ENCODE peak calls at places on chromosome 5, in nine cellular contexts. M is heart right ventricle; W is effector memory CD4-positive, alpha-beta T cell; Q is PC-3; P is H9; R is left lung; T is CD8-positive, alpha-beta T cell; C is fibroblast of lung; Z is tibial artery. G is an unnamed sample. For H3K4me1, the result is how much of the 10 kb centered on the place peaks cover.

GRCh38 chr5:53031695-53032096 is 42.5 kb downstream of the ITGA2 start:
- DNase-seq in M (no peak), W (no peak), Q (peak), P (no peak), R (no peak), T (no peak), C (peak), Z (no peak), G (no peak)

GRCh38 chr5:29016067-29016466 is 1977.7 kb upstream of the CDH9 start:
- DNase-seq in M (no peak), W (no peak), Q (peak), P (no peak), R (no peak), T (no peak), C (no peak), Z (no peak), G (no peak)

GRCh38 chr5:93044860-93045666 is 536.0 kb downstream of the NR2F1-AS1 start:
- DNase-seq in M (no peak), W (no peak), Q (no peak), P (no peak), R (no peak), T (no peak), C (no peak), Z (no peak), G (no peak)

GRCh38 chr5:2185646-2186471 is 303.1 kb upstream of the IRX4 start:
- DNase-seq in M (no peak), W (no peak), Q (no peak), P (no peak), R (no peak), T (no peak), C (no peak), Z (peak), G (peak)

GRCh38 chr5:143356855-143357254 is 46.6 kb downstream of the NR3C1 start:
- DNase-seq in M (no peak), W (no peak), Q (no peak), P (no peak), R (no peak), T (no peak), C (no peak), Z (no peak), G (no peak)

GRCh38 chr5:118553662-118554061 is 434.7 kb downstream of the DTWD2 start:
- DNase-seq in M (peak), W (no peak), Q (peak), P (no peak), R (peak), T (no peak), C (peak), Z (peak), G (no peak)

GRCh38 chr5:141778211-141778610 is 96.2 kb upstream of the ARAP3 start:
- DNase-seq in M (no peak), W (no peak), Q (no peak), P (no peak), R (no peak), T (no peak), C (peak), Z (no peak), G (no peak)

GRCh38 chr5:153276151-153276550 is 214.3 kb upstream of the GRIA1 start:
- DNase-seq in M (peak), W (no peak), Q (peak), P (peak), R (no peak), T (no peak), C (peak), Z (no peak), G (no peak)

GRCh38 chr5:171312129-171312819 is 3.2 kb downstream of the TLX3 start:
- DNase-seq in M (no peak), W (no peak), Q (no peak), P (peak), R (no peak), T (no peak), C (no peak), Z (peak), G (no peak)

GRCh38 chr5:76958976-76959767 is 6.3 kb downstream of the CRHBP start:
- DNase-seq in M (no peak), W (no peak), Q (peak), P (no peak), R (no peak), T (no peak), C (peak), Z (no peak), G (no peak)

GRCh38 chr5:16140944-16141343 is 38.6 kb downstream of the MARCHF11 start:
- DNase-seq in M (no peak), W (no peak), Q (no peak), P (no peak), R (no peak), T (no peak), C (no peak), Z (no peak), G (no peak)

GRCh38 chr5:172630482-172630881 is 10.6 kb upstream of the NEURL1B start:
- DNase-seq in M (no peak), W (no peak), Q (no peak), P (peak), R (no peak), T (no peak), C (no peak), Z (peak), G (peak)

GRCh38 chr5:54362434-54362833 is 52.1 kb upstream of the ARL15 start:
- DNase-seq in M (no peak), W (no peak), Q (no peak), P (no peak), R (no peak), T (no peak), C (peak), Z (no peak), G (no peak)

GRCh38 chr5:128036961-128037360 is 46.6 kb upstream of the SLC12A2 start:
- DNase-seq in M (no peak), W (no peak), Q (peak), P (no peak), R (no peak), T (no peak), C (peak), Z (no peak), G (no peak)

GRCh38 chr5:144144956-144145751 is 25.3 kb downstream of the YIPF5 start:
- DNase-seq in M (no peak), W (no peak), Q (no peak), P (no peak), R (no peak), T (no peak), C (no peak), Z (no peak), G (no peak)

GRCh38 chr5:167822241-167822640 is 469.2 kb upstream of the WWC1 start:
- DNase-seq in M (no peak), W (no peak), Q (no peak), P (no peak), R (no peak), T (no peak), C (peak), Z (no peak), G (no peak)

GRCh38 chr5:91357012-91357634 is 26.0 kb downstream of the ARRDC3 start:
- DNase-seq in M (no peak), W (no peak), Q (no peak), P (peak), R (peak), T (no peak), C (no peak), Z (no peak), G (no peak)

GRCh38 chr5:132474881-132475511 is 15.6 kb downstream of the IRF1 start:
- DNase-seq in M (no peak), W (no peak), Q (no peak), P (peak), R (peak), T (no peak), C (no peak), Z (peak), G (no peak)

GRCh38 chr5:179262126-179262920 is 82.9 kb downstream of the ADAMTS2 start:
- DNase-seq in M (no peak), W (no peak), Q (no peak), P (peak), R (peak), T (no peak), C (no peak), Z (peak), G (no peak)

GRCh38 chr5:77960863-77961396 is 184.8 kb upstream of the TBCA start:
- DNase-seq in M (no peak), W (no peak), Q (no peak), P (no peak), R (no peak), T (no peak), C (no peak), Z (no peak), G (no peak)

GRCh38 chr5:155144956-155145355 is 131.4 kb downstream of the KIF4B start:
- DNase-seq in M (no peak), W (no peak), Q (no peak), P (no peak), R (no peak), T (no peak), C (no peak), Z (no peak), G (no peak)

GRCh38 chr5:133662578-133662977 is 50.2 kb upstream of the FSTL4 start:
- DNase-seq in M (no peak), W (no peak), Q (peak), P (no peak), R (no peak), T (no peak), C (no peak), Z (no peak), G (no peak)

GRCh38 chr5:174247239-174247638 is 201.7 kb downstream of the NSG2 start:
- DNase-seq in M (no peak), W (no peak), Q (no peak), P (no peak), R (no peak), T (no peak), C (no peak), Z (no peak), G (no peak)

GRCh38 chr5:662751-663435 is 30.3 kb downstream of the TPPP start:
- DNase-seq in M (no peak), W (no peak), Q (no peak), P (no peak), R (peak), T (no peak), C (no peak), Z (no peak), G (no peak)

GRCh38 chr5:111961867-111962266 is 204.9 kb upstream of the NREP start:
- DNase-seq in M (no peak), W (no peak), Q (no peak), P (no peak), R (no peak), T (no peak), C (no peak), Z (no peak), G (no peak)

GRCh38 chr5:160991205-160991604 is 139.2 kb upstream of the ATP10B start:
- DNase-seq in M (no peak), W (no peak), Q (no peak), P (no peak), R (no peak), T (no peak), C (no peak), Z (no peak), G (no peak)

GRCh38 chr5:74361406-74362358 is 278.8 kb downstream of the ENC1 start:
- DNase-seq in M (no peak), W (no peak), Q (peak), P (no peak), R (no peak), T (no peak), C (peak), Z (no peak), G (no peak)

GRCh38 chr5:17897776-17898175 is 263.5 kb downstream of the TAF11L14 start:
- DNase-seq in M (no peak), W (no peak), Q (no peak), P (no peak), R (no peak), T (no peak), C (no peak), Z (no peak), G (no peak)

GRCh38 chr5:74555991-74556390 is 84.5 kb downstream of the ENC1 start:
- DNase-seq in M (no peak), W (no peak), Q (no peak), P (no peak), R (no peak), T (no peak), C (no peak), Z (no peak), G (no peak)

GRCh38 chr5:39941436-39941835 is 516.7 kb upstream of the DAB2 start:
- DNase-seq in M (no peak), W (no peak), Q (no peak), P (no peak), R (no peak), T (no peak), C (no peak), Z (no peak), G (no peak)

GRCh38 chr5:172868924-172869565 is 35.0 kb downstream of the ERGIC1 start:
- DNase-seq in M (peak), W (no peak), Q (peak), P (no peak), R (peak), T (no peak), C (peak), Z (peak), G (peak)

GRCh38 chr5:23730023-23730422 is 222.6 kb downstream of the PRDM9 start:
- DNase-seq in M (no peak), W (no peak), Q (no peak), P (no peak), R (no peak), T (no peak), C (no peak), Z (no peak), G (no peak)

GRCh38 chr5:109877670-109878045 is 187.9 kb downstream of the MAN2A1 start:
- DNase-seq in M (no peak), W (no peak), Q (peak), P (no peak), R (no peak), T (no peak), C (peak), Z (no peak), G (no peak)

GRCh38 chr5:53337827-53338226 is 142.6 kb upstream of the FST start:
- DNase-seq in M (no peak), W (no peak), Q (peak), P (no peak), R (no peak), T (no peak), C (no peak), Z (no peak), G (no peak)

GRCh38 chr5:375921-376871 is 54.7 kb downstream of the AHRR start:
- DNase-seq in M (peak), W (no peak), Q (no peak), P (peak), R (no peak), T (no peak), C (no peak), Z (peak), G (no peak)

GRCh38 chr5:74401566-74402320 is 238.8 kb downstream of the ENC1 start:
- DNase-seq in M (no peak), W (no peak), Q (no peak), P (no peak), R (no peak), T (no peak), C (peak), Z (no peak), G (no peak)

GRCh38 chr5:176810687-176811501 is 535 bp downstream of the UNC5A start:
- DNase-seq in M (no peak), W (no peak), Q (no peak), P (no peak), R (no peak), T (no peak), C (peak), Z (no peak), G (no peak)

GRCh38 chr5:28281381-28281780 is 1243.0 kb upstream of the CDH9 start:
- DNase-seq in M (no peak), W (no peak), Q (peak), P (no peak), R (no peak), T (no peak), C (peak), Z (no peak), G (no peak)

GRCh38 chr5:137933491-137933911 is 44.2 kb downstream of the PKD2L2 start:
- DNase-seq in M (no peak), W (no peak), Q (no peak), P (no peak), R (no peak), T (no peak), C (peak), Z (no peak), G (no peak)

DNA sequence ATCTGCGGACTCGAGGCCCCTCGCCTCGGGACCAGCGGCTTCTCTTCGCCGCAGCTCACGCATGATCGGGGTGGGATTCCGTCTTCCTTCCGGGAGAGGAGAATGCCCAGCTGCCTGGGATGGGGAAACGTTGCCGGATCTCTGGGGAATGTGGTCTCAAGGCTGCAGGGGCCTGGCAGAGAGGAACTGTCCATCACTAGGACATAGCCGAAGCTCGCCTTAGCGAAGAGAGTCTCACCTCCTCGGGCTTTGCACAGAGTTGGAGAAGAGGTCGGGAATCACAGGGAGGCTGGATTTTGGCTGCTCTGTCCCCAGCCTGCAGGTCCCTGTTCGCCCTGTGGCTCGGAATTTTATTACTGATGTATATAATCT is 1.4 kb downstream of the RAI14 start:
- DNase-seq in M (peak), W (no peak), Q (peak), P (no peak), R (no peak), T (no peak), C (peak), Z (no peak), G (no peak)
- H3K4me1 ChIP-seq in M (under half), W (under half), Q (under half), P (under half), R (under half), T (under half), C (under half), Z (under half), G (under half)

GRCh38 chr5:178080618-178081410 is 32.5 kb upstream of the N4BP3 start:
- DNase-seq in M (no peak), W (no peak), Q (peak), P (no peak), R (no peak), T (no peak), C (no peak), Z (no peak), G (peak)
- H3K4me1 ChIP-seq in M (under half), W (under half), Q (under half), P (under half), R (under half), T (under half), C (under half), Z (under half), G (under half)

DNA sequence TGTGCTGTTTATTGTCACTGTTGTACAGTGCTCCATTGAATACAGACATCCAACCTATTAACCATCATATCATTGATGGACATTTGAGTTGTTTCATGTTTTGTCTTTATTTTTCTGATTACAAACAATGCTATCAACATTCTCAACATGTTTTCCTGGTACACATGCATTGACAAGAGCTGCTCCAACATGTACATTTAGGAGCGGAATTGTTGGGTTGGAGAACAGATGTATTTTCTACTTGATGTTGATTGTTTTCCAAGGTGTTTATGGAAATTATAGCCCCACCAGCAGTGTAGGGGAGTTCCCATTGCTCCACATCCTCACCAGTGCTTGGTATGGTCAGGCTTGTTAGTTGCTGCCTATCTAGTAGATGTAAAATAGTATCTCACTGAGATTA is 204.1 kb upstream of the CLINT1 start:
- DNase-seq in M (no peak), W (no peak), Q (no peak), P (no peak), R (no peak), T (no peak), C (no peak), Z (no peak), G (no peak)
- H3K4me1 ChIP-seq in M (under half), W (under half), Q (under half), P (under half), R (under half), T (under half), C (under half), Z (under half), G (under half)

GRCh38 chr5:149809919-149810691 is 80.0 kb downstream of the PPARGC1B start:
- DNase-seq in M (no peak), W (no peak), Q (no peak), P (no peak), R (peak), T (no peak), C (no peak), Z (no peak), G (no peak)
- H3K4me1 ChIP-seq in M (half or more), W (under half), Q (under half), P (under half), R (under half), T (under half), C (under half), Z (under half), G (under half)

DNA sequence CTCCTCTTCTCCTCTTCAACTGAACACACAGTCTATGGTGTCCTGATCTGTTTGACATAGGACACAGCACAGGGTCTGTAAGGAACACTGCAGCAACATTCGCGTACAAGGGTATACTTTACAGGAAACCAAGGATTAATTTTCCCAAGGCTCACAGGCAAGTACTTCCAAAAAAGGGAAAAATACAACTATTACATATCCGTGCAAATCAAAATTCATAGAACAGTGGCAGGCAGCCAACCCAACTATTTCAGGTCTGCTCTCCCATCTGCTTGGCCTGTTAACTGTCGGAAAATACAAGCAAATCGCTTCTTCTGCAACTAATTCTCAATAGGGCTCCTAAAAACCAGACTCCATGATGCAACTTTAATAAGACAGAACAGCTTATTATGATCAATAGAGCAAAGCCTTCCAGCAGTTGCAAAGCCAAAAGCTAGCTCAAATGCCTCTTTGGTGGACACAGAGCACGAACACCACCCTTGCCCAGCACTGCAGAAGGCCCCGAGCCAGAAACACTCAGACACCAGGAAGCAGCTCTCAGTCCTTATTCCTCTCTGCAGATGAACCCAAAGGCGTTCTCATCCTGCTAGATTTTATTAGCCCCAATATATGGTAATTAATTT is 69.0 kb downstream of the ZNF608 start:
- DNase-seq in M (peak), W (no peak), Q (no peak), P (no peak), R (no peak), T (no peak), C (no peak), Z (no peak), G (no peak)
- H3K4me1 ChIP-seq in M (half or more), W (under half), Q (under half), P (under half), R (under half), T (under half), C (under half), Z (under half), G (under half)

GRCh38 chr5:102766295-102767090 is 11.4 kb downstream of the PAM start:
- DNase-seq in M (no peak), W (no peak), Q (no peak), P (no peak), R (no peak), T (no peak), C (no peak), Z (no peak), G (no peak)
- H3K4me1 ChIP-seq in M (under half), W (under half), Q (under half), P (under half), R (under half), T (under half), C (under half), Z (under half), G (under half)

GRCh38 chr5:124707516-124707915 is 38.9 kb downstream of the ZNF608 start:
- DNase-seq in M (no peak), W (no peak), Q (no peak), P (no peak), R (no peak), T (no peak), C (no peak), Z (no peak), G (no peak)
- H3K4me1 ChIP-seq in M (half or more), W (under half), Q (under half), P (under half), R (under half), T (under half), C (under half), Z (under half), G (under half)

G was measured in breast epithelium.